ENCODE peak calls at places on chromosomes 6 and 20, in four cellular contexts. D is caudate nucleus, Q is RWPE1, X is foreskin keratinocyte. H is an unnamed sample.
A peak's percentile ranks its signal among the peaks of the same experiment; 100 is the strongest.

GRCh38 chr6:156599977-156600647 is 177.1 kb upstream of the ARID1B start:
- DNase-seq in X (no peak), D (no peak), Q (no peak), H (peak; percentile 42)

GRCh38 chr6:2739335-2739734 is 11.4 kb downstream of the MYLK4 start:
- DNase-seq in D (no peak), Q (peak; percentile 36), X (peak; percentile 39), H (no peak)

GRCh38 chr6:141265748-141266647 is 866.7 kb upstream of the GJE1 start:
- DNase-seq in Q (no peak), X (no peak), D (no peak), H (no peak)

GRCh38 chr20:1757606-1758507 is 100.3 kb upstream of the SIRPG start:
- DNase-seq in X (no peak), D (no peak), Q (no peak), H (no peak)

GRCh38 chr6:4225207-4225872 is 90.0 kb upstream of the ECI2 start:
- DNase-seq in X (no peak), Q (no peak), D (no peak), H (peak; percentile 23)

GRCh38 chr6:162442675-162443074 is 284.9 kb downstream of the PRKN start:
- DNase-seq in X (no peak), D (no peak), Q (no peak), H (no peak)

GRCh38 chr20:63094767-63095499 is 88.2 kb upstream of the BHLHE23 start:
- DNase-seq in X (no peak), D (no peak), Q (no peak), H (no peak)

GRCh38 chr6:116446399-116446798 is 14.8 kb upstream of the CALHM6 start:
- DNase-seq in D (no peak), Q (no peak), X (peak; percentile 54), H (no peak)

GRCh38 chr20:47698142-47698541 is 87.1 kb downstream of the SULF2 start:
- DNase-seq in X (no peak), Q (no peak), D (no peak), H (no peak)

GRCh38 chr20:42846784-42847490 is 342.8 kb downstream of the PTPRT start:
- DNase-seq in D (no peak), Q (no peak), X (no peak), H (no peak)

GRCh38 chr6:30770592-30770991 is 26.2 kb upstream of the IER3 start:
- DNase-seq in X (no peak), Q (no peak), D (no peak), H (no peak)

GRCh38 chr6:170292778-170293164 is 1.9 kb upstream of the DLL1 start:
- DNase-seq in D (no peak), X (peak; percentile 33), Q (no peak), H (no peak)

GRCh38 chr6:100202417-100203194 is 208.6 kb upstream of the MCHR2 start:
- DNase-seq in Q (peak; percentile 82), D (no peak), X (peak; percentile 92), H (no peak)

GRCh38 chr20:12965212-12965879 is 43.4 kb upstream of the SPTLC3 start:
- DNase-seq in Q (no peak), D (no peak), X (no peak), H (no peak)

GRCh38 chr20:46013826-46014516 is 5.3 kb downstream of the MMP9 start:
- DNase-seq in D (no peak), X (no peak), Q (peak; percentile 83), H (peak; percentile 55)

GRCh38 chr6:19382676-19383075 is 454.5 kb upstream of the ID4 start:
- DNase-seq in Q (no peak), D (no peak), X (no peak), H (peak; percentile 51)

GRCh38 chr6:1802495-1803395 is 193.0 kb downstream of the FOXC1 start:
- DNase-seq in D (no peak), Q (no peak), X (no peak), H (no peak)

GRCh38 chr6:31861919-31862343 is 690 bp downstream of the NEU1 start:
- DNase-seq in D (no peak), X (no peak), Q (no peak), H (no peak)

GRCh38 chr20:62797671-62798532 is 1.6 kb downstream of the MRGBP start:
- DNase-seq in Q (no peak), D (no peak), X (no peak), H (no peak)

GRCh38 chr20:16518068-16518783 is 55.0 kb downstream of the KIF16B start:
- DNase-seq in Q (peak; percentile 79), D (no peak), X (peak; percentile 35), H (peak; percentile 42)

GRCh38 chr6:14046476-14047068 is 71.0 kb upstream of the CD83 start:
- DNase-seq in D (no peak), X (peak; percentile 46), Q (peak; percentile 80), H (peak; percentile 53)

GRCh38 chr6:150925655-150925928 is 60.1 kb downstream of the MTHFD1L start:
- DNase-seq in D (no peak), Q (no peak), X (no peak), H (no peak)

GRCh38 chr20:2984956-2985661 is 58.3 kb upstream of the GNRH2 start:
- DNase-seq in Q (peak; percentile 57), D (no peak), X (peak; percentile 49), H (no peak)

GRCh38 chr6:71289039-71289801 is 609 bp downstream of the OGFRL1 start:
- DNase-seq in X (no peak), Q (peak; percentile 20), D (no peak), H (peak; percentile 38)

GRCh38 chr20:4672948-4673347 is 48.8 kb upstream of the PRND start:
- DNase-seq in X (no peak), Q (no peak), D (no peak), H (no peak)

GRCh38 chr6:75283907-75284284 is 696 bp downstream of the TMEM30A start:
- DNase-seq in X (no peak), Q (peak; percentile 13), D (no peak), H (peak; percentile 14)

GRCh38 chr6:19399406-19399805 is 437.8 kb upstream of the ID4 start:
- DNase-seq in Q (no peak), X (no peak), D (no peak), H (peak; percentile 94)

GRCh38 chr20:635609-636338 is 17.2 kb downstream of the SRXN1 start:
- DNase-seq in X (no peak), D (no peak), Q (no peak), H (no peak)

GRCh38 chr6:133130863-133131262 is 110.3 kb upstream of the EYA4 start:
- DNase-seq in Q (peak; percentile 87), X (peak; percentile 80), D (no peak), H (peak; percentile 92)

GRCh38 chr20:45047581-45048119 is 53.3 kb downstream of the KCNS1 start:
- DNase-seq in Q (no peak), D (no peak), X (no peak), H (no peak)

GRCh38 chr6:136952714-136953260 is 30.7 kb downstream of the SLC35D3 start:
- DNase-seq in Q (no peak), D (no peak), X (no peak), H (no peak)

GRCh38 chr6:31836676-31837611 is 9.4 kb downstream of the HSPA1B start:
- DNase-seq in Q (no peak), X (no peak), D (no peak), H (no peak)

GRCh38 chr6:11433860-11434259 is 103.7 kb upstream of the TMEM170B start:
- DNase-seq in X (no peak), D (no peak), Q (no peak), H (no peak)

GRCh38 chr6:11436508-11437096 is 100.9 kb upstream of the TMEM170B start:
- DNase-seq in X (no peak), D (no peak), Q (no peak), H (no peak)

GRCh38 chr6:11432091-11432490 is 105.5 kb upstream of the TMEM170B start:
- DNase-seq in X (no peak), Q (no peak), D (no peak), H (no peak)

GRCh38 chr6:11432713-11433450 is 104.7 kb upstream of the TMEM170B start:
- DNase-seq in Q (peak; percentile 53), X (peak; percentile 74), D (no peak), H (no peak)

DNA sequence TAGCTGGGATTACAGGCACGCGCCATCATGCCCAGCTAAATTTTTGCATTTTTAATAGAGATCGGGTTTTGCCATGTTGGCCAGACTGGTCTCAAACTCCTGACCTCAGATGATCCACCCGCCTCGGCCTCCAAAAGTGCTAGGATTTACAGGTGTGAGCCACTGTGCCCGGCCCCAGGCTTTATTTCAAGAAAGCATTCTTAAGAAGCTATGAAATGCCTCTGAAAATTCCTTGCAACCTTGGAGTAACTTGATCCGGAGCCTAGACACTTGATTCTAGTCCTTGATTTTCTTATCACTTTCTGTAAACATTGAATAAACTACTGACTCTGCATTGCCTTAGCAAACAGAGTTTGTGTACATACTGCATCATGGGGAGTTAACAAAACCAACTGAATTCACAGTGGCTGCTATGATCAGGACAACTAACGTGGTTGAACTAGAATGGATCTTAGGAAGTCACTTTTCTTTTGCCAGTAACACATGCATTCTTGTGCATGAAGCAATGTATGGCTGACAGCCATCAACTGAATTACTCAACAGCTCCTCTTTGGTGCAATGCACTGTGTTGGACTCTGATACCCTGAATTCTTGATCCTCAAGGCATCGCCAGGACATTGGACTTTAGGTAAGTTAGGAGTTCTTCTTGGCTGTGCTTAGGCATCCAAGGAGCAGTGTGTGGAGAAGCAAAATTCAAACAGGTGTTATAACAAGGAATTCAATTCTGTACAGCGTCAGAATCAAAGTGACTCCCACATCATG is 102.8 kb upstream of the TMEM170B start:
- DNase-seq in Q (peak; percentile 30), X (peak; percentile 54), D (no peak), H (peak; percentile 50)
- H3K27ac ChIP-seq in Q (no peak overlapping the region), X (no peak overlapping the region), D (no peak overlapping the region), H (peak overlapping the region; percentile 93)

GRCh38 chr6:129857838-129858237 is 3.3 kb downstream of the TMEM244 start:
- DNase-seq in Q (no peak), X (no peak), D (no peak), H (no peak)

GRCh38 chr6:129859524-129859923 is 1.6 kb downstream of the TMEM244 start:
- DNase-seq in D (no peak), X (no peak), Q (no peak), H (no peak)

GRCh38 chr6:129863664-129864063 is 2.5 kb upstream of the TMEM244 start:
- DNase-seq in X (peak; percentile 94), Q (peak; percentile 43), D (no peak), H (no peak)

GRCh38 chr6:129865013-129865412 is 3.9 kb upstream of the TMEM244 start:
- DNase-seq in Q (no peak), D (no peak), X (no peak), H (no peak)

GRCh38 chr6:129860901-129861665 is at the start of gene TMEM244:
- DNase-seq in Q (no peak), X (peak; percentile 60), D (no peak), H (no peak)
- H3K27ac ChIP-seq in Q (no peak within 1 kb of the TSS), X (peak within 1 kb of the TSS; percentile 25), D (no peak within 1 kb of the TSS), H (no peak within 1 kb of the TSS)

GRCh38 chr6:52653151-52653550 is 17.8 kb upstream of the TMEM14A start:
- DNase-seq in Q (no peak), X (no peak), D (no peak), H (no peak)
- H3K27ac ChIP-seq in Q (no peak overlapping the region), X (no peak overlapping the region), D (no peak overlapping the region), H (no peak overlapping the region)

DNA sequence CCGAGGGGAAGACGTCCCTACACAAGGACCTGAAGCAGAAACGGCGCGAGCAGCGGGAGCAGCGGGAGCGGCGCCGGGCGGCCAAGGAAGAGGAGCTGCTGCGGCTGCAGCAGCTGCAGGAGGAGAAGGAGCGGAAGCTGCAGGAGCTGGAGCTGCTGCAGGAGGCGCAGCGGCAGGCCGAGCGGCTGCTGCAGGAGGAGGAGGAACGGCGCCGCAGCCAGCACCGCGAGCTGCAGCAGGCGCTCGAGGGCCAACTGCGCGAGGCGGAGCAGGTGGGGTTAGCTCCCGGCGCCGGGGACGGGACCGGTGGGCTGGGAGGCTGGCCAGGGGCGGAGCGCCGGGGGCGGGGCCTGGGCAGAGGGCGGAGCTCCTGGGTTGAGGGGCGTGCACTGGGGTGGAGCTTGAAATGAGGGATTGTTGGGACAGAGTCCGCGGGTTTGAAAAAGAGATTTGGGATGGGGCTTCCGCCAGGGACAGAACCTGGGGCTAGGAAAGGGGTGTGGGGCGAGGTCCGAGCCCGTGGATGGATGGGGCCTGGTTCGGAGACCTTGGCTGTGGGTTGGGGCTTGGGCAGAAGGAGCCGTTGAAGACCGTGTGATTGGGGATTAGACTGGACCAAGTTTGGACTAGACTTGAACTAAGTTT is 20.7 kb downstream of the DEF6 start:
- DNase-seq in X (peak; percentile 62), D (no peak), Q (peak; percentile 78), H (peak; percentile 84)
- H3K27ac ChIP-seq in X (no peak overlapping the region), D (no peak overlapping the region), Q (peak overlapping the region; percentile 68), H (no peak overlapping the region)